ENCODE peak calls at places on chromosomes 7 and 10, in nine cellular contexts. R is colonic mucosa; H is nephron progenitor cell; U is stimulated activated CD4-positive, alpha-beta T cell treated with anti-CD3 and anti-CD28 coated beads, Interleukin-12 subunit alpha, Interleukin-12 subunit beta, amount 100 ng/mL, for 4 hours; S is NCI-H187; X is amniotic epithelial cell; G is anterior cingulate cortex; I is neural crest cell; C is WTC11. T is an unnamed sample.

GRCh38 chr7:105721571-105722104 is 140.3 kb upstream of the EFCAB10 start:
- DNase-seq in R (no peak), H (no peak), U (no peak), S (no peak), X (no peak), G (no peak), I (no peak), C (no peak), T (no peak)

GRCh38 chr10:69645751-69646687 is 16.0 kb downstream of the FAM241B start:
- DNase-seq in R (no peak), H (peak), U (no peak), S (no peak), X (no peak), G (no peak), I (peak), C (no peak), T (no peak)

GRCh38 chr7:105643384-105643783 is 62.1 kb upstream of the EFCAB10 start:
- DNase-seq in R (no peak), H (peak), U (no peak), S (no peak), X (no peak), G (peak), I (peak), C (peak), T (no peak)

GRCh38 chr7:30656611-30657010 is 25.6 kb downstream of the CRHR2 start:
- DNase-seq in R (no peak), H (peak), U (no peak), S (no peak), X (no peak), G (no peak), I (no peak), C (no peak), T (no peak)

GRCh38 chr10:47050618-47051455 is 139.6 kb downstream of the PTPN20 start:
- DNase-seq in R (no peak), H (no peak), U (no peak), S (no peak), X (peak), G (no peak), I (no peak), C (no peak), T (no peak)

GRCh38 chr10:23869548-23869947 is 339.4 kb upstream of the KIAA1217 start:
- DNase-seq in R (no peak), H (no peak), U (no peak), S (no peak), X (no peak), G (no peak), I (no peak), C (no peak), T (no peak)

GRCh38 chr7:80859272-80859970 is 59.4 kb downstream of the SEMA3C start:
- DNase-seq in R (no peak), H (no peak), U (no peak), S (no peak), X (peak), G (no peak), I (no peak), C (no peak), T (peak)

GRCh38 chr10:70907619-70908425 is 19.5 kb upstream of the PCBD1 start:
- DNase-seq in R (no peak), H (no peak), U (no peak), S (no peak), X (no peak), G (no peak), I (no peak), C (peak), T (no peak)

GRCh38 chr7:28433604-28434254 is 21.4 kb downstream of the CREB5 start:
- DNase-seq in R (peak), H (no peak), U (no peak), S (peak), X (peak), G (no peak), I (no peak), C (peak), T (no peak)

GRCh38 chr7:102463841-102464576 is 654 bp downstream of the ALKBH4 start:
- DNase-seq in R (no peak), H (peak), U (no peak), S (no peak), X (no peak), G (no peak), I (no peak), C (no peak), T (no peak)

GRCh38 chr7:2313450-2314208 is 612 bp downstream of the SNX8 start:
- DNase-seq in R (peak), H (no peak), U (no peak), S (no peak), X (no peak), G (no peak), I (no peak), C (no peak), T (peak)

GRCh38 chr10:78729366-78729765 is 339.4 kb upstream of the ZMIZ1 start:
- DNase-seq in R (no peak), H (no peak), U (no peak), S (no peak), X (no peak), G (no peak), I (no peak), C (no peak), T (no peak)

GRCh38 chr10:72007246-72007892 is 43.2 kb downstream of the CHST3 start:
- DNase-seq in R (no peak), H (no peak), U (no peak), S (no peak), X (no peak), G (no peak), I (no peak), C (no peak), T (peak)

GRCh38 chr10:48442809-48443177 is 136.3 kb downstream of the MAPK8 start:
- DNase-seq in R (no peak), H (no peak), U (no peak), S (no peak), X (no peak), G (no peak), I (no peak), C (no peak), T (no peak)

GRCh38 chr10:110778221-110778620 is 93.5 kb upstream of the PDCD4 start:
- DNase-seq in R (no peak), H (no peak), U (no peak), S (no peak), X (no peak), G (no peak), I (no peak), C (no peak), T (no peak)

GRCh38 chr10:79292789-79293746 is 54.2 kb upstream of the PPIF start:
- DNase-seq in R (no peak), H (peak), U (peak), S (no peak), X (no peak), G (no peak), I (no peak), C (peak), T (no peak)

GRCh38 chr7:49125246-49125645 is 200.9 kb downstream of the CDC14C start:
- DNase-seq in R (no peak), H (no peak), U (no peak), S (no peak), X (no peak), G (no peak), I (no peak), C (no peak), T (no peak)

GRCh38 chr7:83178066-83178465 is 15.4 kb upstream of the PCLO start:
- DNase-seq in R (no peak), H (no peak), U (no peak), S (no peak), X (no peak), G (no peak), I (no peak), C (no peak), T (no peak)

GRCh38 chr10:103578782-103579382 is 85.4 kb downstream of the NEURL1 start:
- DNase-seq in R (peak), H (no peak), U (no peak), S (no peak), X (no peak), G (no peak), I (no peak), C (no peak), T (no peak)

GRCh38 chr10:97676770-97677581 is 10.1 kb downstream of the AVPI1 start:
- DNase-seq in R (no peak), H (peak), U (peak), S (no peak), X (peak), G (no peak), I (no peak), C (peak), T (no peak)